ENCODE peak calls at places on chromosome 7, in four cellular contexts. T is activated naive CD8-positive, alpha-beta T cell treated with anti-CD3 and anti-CD28 coated beads, Interleukin-2, amount 50 U/mL, for 16 hours; E is HuH-7.5; V is activated CD8-positive, alpha-beta memory T cell treated with anti-CD3 and anti-CD28 coated beads for 24 hours. P is an unnamed sample.

GRCh38 chr7:70072220-70072619 is 473.9 kb downstream of the AUTS2 start:
- DNase-seq in T (no peak), E (no peak), V (no peak), P (no peak)

GRCh38 chr7:23013715-23014649 is at the start of gene HYCC1:
- DNase-seq in T (peak), E (peak), V (peak), P (peak)

GRCh38 chr7:42790196-42790595 is 121.7 kb downstream of the C7orf25 start:
- DNase-seq in T (no peak), E (no peak), V (no peak), P (peak)

GRCh38 chr7:146375155-146375554 is 258.6 kb downstream of the CNTNAP2 start:
- DNase-seq in T (no peak), E (no peak), V (no peak), P (peak)

GRCh38 chr7:74587435-74588126 is 69.9 kb upstream of the GTF2I start:
- DNase-seq in T (no peak), E (peak), V (no peak), P (peak)

GRCh38 chr7:91050677-91051076 is 213.6 kb upstream of the FZD1 start:
- DNase-seq in T (no peak), E (no peak), V (no peak), P (no peak)

GRCh38 chr7:31935671-31936070 is 134.5 kb downstream of the PDE1C start:
- DNase-seq in T (no peak), E (no peak), V (no peak), P (no peak)

GRCh38 chr7:99975782-99976521 is at the start of gene AZGP1:
- DNase-seq in T (no peak), E (no peak), V (no peak), P (no peak)

GRCh38 chr7:6576024-6576866 is 1.0 kb upstream of the ZDHHC4 start:
- DNase-seq in T (no peak), E (no peak), V (peak), P (no peak)

GRCh38 chr7:157358041-157358752 is 21.4 kb downstream of the DNAJB6 start:
- DNase-seq in T (no peak), E (no peak), V (no peak), P (no peak)

GRCh38 chr7:114415054-114415997 is 711 bp downstream of the FOXP2 start:
- DNase-seq in T (no peak), E (no peak), V (no peak), P (no peak)

GRCh38 chr7:54987772-54988171 is 31.0 kb upstream of the EGFR start:
- DNase-seq in T (no peak), E (peak), V (no peak), P (no peak)

P was measured in stromal cell of bone marrow.